ENCODE peak calls at places on chromosomes 12 and 14, in seven cellular contexts. One of them, this sample, is unnamed.

GRCh38 chr14:21066882-21067502 is 3.1 kb upstream of the ARHGEF40 start:
- DNase-seq in thyroid gland: no peak
- DNase-seq in NB4: peak
- DNase-seq in uterus: no peak
- DNase-seq in Peyer's patch: no peak
- DNase-seq in transverse colon: no peak
- DNase-seq in endothelial cell of umbilical vein: no peak
- DNase-seq in this sample: no peak

GRCh38 chr14:28766505-28767238 is at the start of gene FOXG1:
- DNase-seq in endothelial cell of umbilical vein: no peak
- DNase-seq in transverse colon: no peak
- DNase-seq in thyroid gland: no peak
- DNase-seq in uterus: no peak
- DNase-seq in NB4: no peak
- DNase-seq in Peyer's patch: no peak
- DNase-seq in this sample: no peak

GRCh38 chr12:12563529-12563928 is 866 bp upstream of the DUSP16 start:
- DNase-seq in Peyer's patch: no peak
- DNase-seq in NB4: no peak
- DNase-seq in transverse colon: no peak
- DNase-seq in thyroid gland: no peak
- DNase-seq in endothelial cell of umbilical vein: peak
- DNase-seq in uterus: peak
- DNase-seq in this sample: no peak

GRCh38 chr14:100083706-100084105 is 18.5 kb downstream of the EVL start:
- DNase-seq in thyroid gland: no peak
- DNase-seq in transverse colon: no peak
- DNase-seq in NB4: no peak
- DNase-seq in endothelial cell of umbilical vein: no peak
- DNase-seq in uterus: no peak
- DNase-seq in Peyer's patch: no peak
- DNase-seq in this sample: no peak

GRCh38 chr12:61563640-61564039 is 696.6 kb upstream of the USP15 start:
- DNase-seq in endothelial cell of umbilical vein: no peak
- DNase-seq in thyroid gland: no peak
- DNase-seq in NB4: no peak
- DNase-seq in Peyer's patch: no peak
- DNase-seq in uterus: no peak
- DNase-seq in transverse colon: no peak
- DNase-seq in this sample: no peak

GRCh38 chr12:10276774-10277173 is 30.9 kb upstream of the KLRD1 start:
- DNase-seq in Peyer's patch: no peak
- DNase-seq in uterus: no peak
- DNase-seq in transverse colon: no peak
- DNase-seq in endothelial cell of umbilical vein: no peak
- DNase-seq in NB4: no peak
- DNase-seq in thyroid gland: no peak
- DNase-seq in this sample: no peak

GRCh38 chr14:100673085-100673806 is 53.4 kb upstream of the DLK1 start:
- DNase-seq in thyroid gland: no peak
- DNase-seq in endothelial cell of umbilical vein: no peak
- DNase-seq in uterus: no peak
- DNase-seq in NB4: peak
- DNase-seq in Peyer's patch: peak
- DNase-seq in transverse colon: peak
- DNase-seq in this sample: no peak

GRCh38 chr14:51846631-51847488 is 13.6 kb upstream of the GNG2 start:
- DNase-seq in uterus: peak
- DNase-seq in NB4: peak
- DNase-seq in thyroid gland: peak
- DNase-seq in Peyer's patch: peak
- DNase-seq in transverse colon: peak
- DNase-seq in endothelial cell of umbilical vein: peak
- DNase-seq in this sample: peak

GRCh38 chr12:63915105-63915830 is 70.8 kb downstream of the SRGAP1 start:
- DNase-seq in transverse colon: no peak
- DNase-seq in thyroid gland: no peak
- DNase-seq in uterus: no peak
- DNase-seq in Peyer's patch: no peak
- DNase-seq in NB4: no peak
- DNase-seq in endothelial cell of umbilical vein: peak
- DNase-seq in this sample: peak

GRCh38 chr12:127290251-127290650 is 976.7 kb upstream of the TMEM132C start:
- DNase-seq in endothelial cell of umbilical vein: no peak
- DNase-seq in transverse colon: no peak
- DNase-seq in NB4: no peak
- DNase-seq in Peyer's patch: no peak
- DNase-seq in thyroid gland: no peak
- DNase-seq in uterus: no peak
- DNase-seq in this sample: peak

GRCh38 chr12:115941362-115941761 is 336.1 kb downstream of the MED13L start:
- DNase-seq in Peyer's patch: no peak
- DNase-seq in uterus: no peak
- DNase-seq in endothelial cell of umbilical vein: no peak
- DNase-seq in thyroid gland: no peak
- DNase-seq in transverse colon: no peak
- DNase-seq in NB4: peak
- DNase-seq in this sample: no peak

GRCh38 chr12:6090786-6091185 is 33.7 kb downstream of the VWF start:
- DNase-seq in Peyer's patch: peak
- DNase-seq in uterus: peak
- DNase-seq in thyroid gland: no peak
- DNase-seq in NB4: no peak
- DNase-seq in transverse colon: peak
- DNase-seq in endothelial cell of umbilical vein: no peak
- DNase-seq in this sample: no peak

GRCh38 chr14:101129750-101130149 is 226.2 kb upstream of the RTL1 start:
- DNase-seq in transverse colon: no peak
- DNase-seq in uterus: no peak
- DNase-seq in endothelial cell of umbilical vein: no peak
- DNase-seq in Peyer's patch: no peak
- DNase-seq in NB4: no peak
- DNase-seq in thyroid gland: no peak
- DNase-seq in this sample: no peak

GRCh38 chr14:62428429-62429203 is 616.6 kb downstream of the KCNH5 start:
- DNase-seq in Peyer's patch: no peak
- DNase-seq in uterus: no peak
- DNase-seq in endothelial cell of umbilical vein: peak
- DNase-seq in thyroid gland: no peak
- DNase-seq in NB4: no peak
- DNase-seq in transverse colon: no peak
- DNase-seq in this sample: no peak

GRCh38 chr14:63180017-63180416 is 24.2 kb upstream of the RHOJ start:
- DNase-seq in transverse colon: no peak
- DNase-seq in NB4: no peak
- DNase-seq in endothelial cell of umbilical vein: no peak
- DNase-seq in Peyer's patch: no peak
- DNase-seq in thyroid gland: no peak
- DNase-seq in uterus: no peak
- DNase-seq in this sample: no peak

GRCh38 chr12:109595321-109595902 is 21.8 kb downstream of the MVK start:
- DNase-seq in endothelial cell of umbilical vein: no peak
- DNase-seq in Peyer's patch: no peak
- DNase-seq in NB4: peak
- DNase-seq in thyroid gland: no peak
- DNase-seq in uterus: no peak
- DNase-seq in transverse colon: no peak
- DNase-seq in this sample: no peak

GRCh38 chr12:118866346-118866745 is 115.0 kb upstream of the SRRM4 start:
- DNase-seq in transverse colon: no peak
- DNase-seq in NB4: peak
- DNase-seq in endothelial cell of umbilical vein: no peak
- DNase-seq in thyroid gland: no peak
- DNase-seq in Peyer's patch: no peak
- DNase-seq in uterus: no peak
- DNase-seq in this sample: no peak

GRCh38 chr12:108649668-108650067 is 16.0 kb upstream of the SELPLG start:
- DNase-seq in Peyer's patch: no peak
- DNase-seq in thyroid gland: no peak
- DNase-seq in endothelial cell of umbilical vein: peak
- DNase-seq in NB4: no peak
- DNase-seq in uterus: no peak
- DNase-seq in transverse colon: no peak
- DNase-seq in this sample: no peak

DNA sequence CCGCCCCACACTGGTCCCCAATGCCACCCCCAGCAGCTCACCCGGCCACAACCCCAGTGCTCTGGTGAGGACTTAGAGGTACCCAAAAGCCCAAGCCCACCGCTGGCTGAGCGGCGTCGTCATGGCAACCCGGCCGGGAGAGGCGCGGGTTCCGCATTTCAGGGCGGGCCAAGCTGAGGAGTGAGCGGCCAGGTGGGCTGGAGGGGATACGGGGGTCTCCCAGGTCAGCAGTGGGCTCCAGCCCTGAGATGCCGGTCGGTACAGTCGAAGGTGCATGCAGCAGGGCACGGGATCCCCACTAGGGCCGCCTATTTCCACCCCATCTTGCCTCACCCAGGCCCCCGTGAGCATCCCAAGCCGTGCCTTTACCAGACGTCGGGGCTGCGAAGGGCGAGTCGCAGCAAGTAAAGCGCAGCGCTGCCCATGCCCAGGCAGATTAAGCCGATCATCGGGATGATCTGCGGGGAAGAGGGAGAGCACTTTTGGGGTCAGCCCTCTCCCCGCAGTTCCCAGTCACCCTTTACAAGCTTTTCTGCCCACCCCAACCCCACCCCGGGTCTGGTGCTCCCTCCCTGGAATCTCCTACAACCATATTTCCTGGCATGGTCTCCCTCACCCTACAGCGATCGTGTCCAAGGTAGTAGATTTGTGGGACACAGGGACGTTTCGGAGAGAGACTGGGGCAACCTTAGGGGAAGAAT is 6.9 kb downstream of the SHMT2 start:
- DNase-seq in endothelial cell of umbilical vein: no peak
- DNase-seq in transverse colon: no peak
- DNase-seq in NB4: no peak
- DNase-seq in Peyer's patch: no peak
- DNase-seq in uterus: no peak
- DNase-seq in thyroid gland: no peak
- DNase-seq in this sample: no peak
- TF ChIP-seq POLR2A in endothelial cell of umbilical vein: no peak
- TF ChIP-seq POLR2A in transverse colon: no peak
- TF ChIP-seq POLR2A in NB4: no peak
- TF ChIP-seq POLR2A in Peyer's patch: no peak
- TF ChIP-seq POLR2A in uterus: no peak
- TF ChIP-seq POLR2A in thyroid gland: no peak
- TF ChIP-seq POLR2A in this sample: no peak

GRCh38 chr12:22100952-22101748 is 55.1 kb downstream of the CMAS start:
- DNase-seq in uterus: peak
- DNase-seq in thyroid gland: no peak
- DNase-seq in NB4: peak
- DNase-seq in endothelial cell of umbilical vein: peak
- DNase-seq in transverse colon: peak
- DNase-seq in Peyer's patch: peak
- DNase-seq in this sample: peak
- TF ChIP-seq CTCF in uterus: peak
- TF ChIP-seq CTCF in thyroid gland: peak
- TF ChIP-seq CTCF in NB4: peak
- TF ChIP-seq CTCF in endothelial cell of umbilical vein: peak
- TF ChIP-seq CTCF in transverse colon: peak
- TF ChIP-seq CTCF in Peyer's patch: peak
- TF ChIP-seq CTCF in this sample: peak

GRCh38 chr14:33464563-33464962 is 486.3 kb downstream of the EGLN3 start:
- DNase-seq in NB4: no peak
- DNase-seq in uterus: no peak
- DNase-seq in thyroid gland: no peak
- DNase-seq in endothelial cell of umbilical vein: no peak
- DNase-seq in transverse colon: no peak
- DNase-seq in Peyer's patch: no peak
- DNase-seq in this sample: no peak

GRCh38 chr14:33467967-33468366 is 482.9 kb downstream of the EGLN3 start:
- DNase-seq in Peyer's patch: no peak
- DNase-seq in thyroid gland: no peak
- DNase-seq in transverse colon: no peak
- DNase-seq in NB4: no peak
- DNase-seq in endothelial cell of umbilical vein: no peak
- DNase-seq in uterus: no peak
- DNase-seq in this sample: no peak

GRCh38 chr14:33463731-33464130 is 487.1 kb downstream of the EGLN3 start:
- DNase-seq in thyroid gland: no peak
- DNase-seq in transverse colon: no peak
- DNase-seq in NB4: no peak
- DNase-seq in endothelial cell of umbilical vein: no peak
- DNase-seq in uterus: no peak
- DNase-seq in Peyer's patch: no peak
- DNase-seq in this sample: no peak

GRCh38 chr14:33469898-33470297 is 481.0 kb downstream of the EGLN3 start:
- DNase-seq in endothelial cell of umbilical vein: no peak
- DNase-seq in uterus: no peak
- DNase-seq in NB4: no peak
- DNase-seq in Peyer's patch: no peak
- DNase-seq in transverse colon: peak
- DNase-seq in thyroid gland: no peak
- DNase-seq in this sample: no peak

DNA sequence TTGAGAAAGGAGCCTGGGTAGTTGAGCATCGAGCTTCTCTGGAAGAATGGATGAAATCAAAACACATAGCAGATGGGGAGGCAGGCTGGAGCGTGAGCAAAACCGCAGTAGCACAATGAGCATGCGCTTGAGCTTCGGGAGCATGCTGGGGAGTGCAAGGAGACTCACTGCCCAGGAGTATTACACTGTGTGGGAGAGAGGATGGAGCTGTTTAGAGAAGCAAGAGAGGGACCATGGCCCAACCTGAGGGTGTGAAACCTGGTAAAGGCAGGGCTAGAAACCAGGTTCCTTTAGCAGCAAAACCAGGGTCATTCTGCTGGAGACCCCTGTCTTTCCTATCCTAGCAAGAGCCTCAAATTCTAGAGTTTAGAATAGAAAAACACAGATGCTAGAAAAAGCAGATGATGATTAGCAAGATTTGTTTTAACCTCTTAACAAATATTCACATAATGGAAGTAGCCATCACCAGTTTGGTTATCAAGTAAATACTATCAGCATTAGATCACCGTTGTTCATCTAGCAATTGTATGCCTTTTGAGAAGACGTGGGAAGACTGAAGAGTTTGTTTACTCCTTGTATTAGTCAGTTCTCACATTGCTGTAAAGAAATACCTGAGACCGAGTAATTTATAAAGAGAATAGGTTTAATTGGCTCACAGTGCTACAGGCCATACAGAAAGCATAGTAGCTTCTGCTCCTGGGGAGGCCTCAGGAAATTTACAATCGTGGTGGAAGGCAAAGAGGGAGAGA is 484.7 kb downstream of the EGLN3 start:
- DNase-seq in uterus: no peak
- DNase-seq in thyroid gland: no peak
- DNase-seq in endothelial cell of umbilical vein: no peak
- DNase-seq in transverse colon: no peak
- DNase-seq in Peyer's patch: no peak
- DNase-seq in NB4: no peak
- DNase-seq in this sample: no peak
- TF ChIP-seq POLR2A in uterus: no peak
- TF ChIP-seq POLR2A in thyroid gland: no peak
- TF ChIP-seq POLR2A in endothelial cell of umbilical vein: no peak
- TF ChIP-seq POLR2A in transverse colon: no peak
- TF ChIP-seq POLR2A in Peyer's patch: no peak
- TF ChIP-seq POLR2A in NB4: no peak
- TF ChIP-seq POLR2A in this sample: no peak

DNA sequence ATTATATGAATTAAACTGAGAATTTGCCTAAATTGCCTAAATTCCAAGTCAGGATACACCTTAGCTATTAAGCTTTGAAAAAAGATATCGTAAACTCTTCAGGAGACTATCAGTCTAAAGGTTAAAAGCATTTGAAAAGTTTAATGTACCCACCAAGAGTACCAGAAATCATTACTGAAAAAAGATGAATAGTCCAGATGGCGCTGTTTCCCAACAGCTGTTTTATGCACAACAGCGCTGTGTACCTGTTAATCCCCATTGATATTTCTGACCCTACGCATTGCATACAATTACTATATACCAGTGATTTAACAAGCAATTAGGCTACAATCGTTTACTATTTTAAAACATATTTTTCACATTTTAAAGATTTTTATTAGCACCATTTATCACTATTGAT is 185.0 kb downstream of the PLCZ1 start:
- DNase-seq in NB4: no peak
- DNase-seq in Peyer's patch: no peak
- DNase-seq in thyroid gland: no peak
- DNase-seq in endothelial cell of umbilical vein: no peak
- DNase-seq in transverse colon: no peak
- DNase-seq in uterus: no peak
- DNase-seq in this sample: no peak
- TF ChIP-seq CTCF in NB4: no peak
- TF ChIP-seq CTCF in Peyer's patch: no peak
- TF ChIP-seq CTCF in thyroid gland: no peak
- TF ChIP-seq CTCF in endothelial cell of umbilical vein: no peak
- TF ChIP-seq CTCF in transverse colon: no peak
- TF ChIP-seq CTCF in uterus: no peak
- TF ChIP-seq CTCF in this sample: no peak

This sample was measured in adrenal gland.